ENCODE peak calls at places on chromosomes 3 and 15, in five cellular contexts. S, J, W, T and R are unnamed samples.

GRCh38 chr3:48404440-48405342 is 25.2 kb downstream of the PLXNB1 start:
- DNase-seq in T (no peak), W (no peak), J (no peak), S (peak; percentile 45), R (no peak)

GRCh38 chr15:74240002-74240568 is 4.0 kb downstream of the CCDC33 start:
- DNase-seq in W (no peak), T (peak; percentile 77), J (no peak), S (peak; percentile 71), R (peak; percentile 92)

GRCh38 chr3:190183121-190183520 is 62.4 kb upstream of the P3H2 start:
- DNase-seq in W (peak; percentile 43), S (no peak), T (peak; percentile 96), J (peak; percentile 93), R (peak; percentile 97)

GRCh38 chr3:182682263-182683229 is 110.8 kb upstream of the ATP11B start:
- DNase-seq in J (no peak), S (no peak), T (peak; percentile 21), W (peak; percentile 69), R (peak; percentile 44)

GRCh38 chr15:86394866-86395265 is 315.2 kb downstream of the AGBL1 start:
- DNase-seq in J (no peak), W (no peak), S (no peak), T (no peak), R (no peak)

GRCh38 chr15:34964277-34964676 is 5.3 kb downstream of the AQR start:
- DNase-seq in S (no peak), J (no peak), W (no peak), T (no peak), R (no peak)

GRCh38 chr3:29335438-29335837 is 54.6 kb downstream of the RBMS3 start:
- DNase-seq in J (peak; percentile 90), W (peak; percentile 6), S (peak; percentile 50), T (peak; percentile 99), R (peak; percentile 95)

GRCh38 chr3:28799084-28799483 is 450.5 kb upstream of the AZI2 start:
- DNase-seq in S (no peak), J (no peak), W (no peak), T (peak; percentile 28), R (peak; percentile 17)

GRCh38 chr15:68281008-68281407 is 3.5 kb downstream of the FEM1B start:
- DNase-seq in T (no peak), S (no peak), W (no peak), J (no peak), R (no peak)

GRCh38 chr15:101167791-101168462 is 83.9 kb downstream of the CHSY1 start:
- DNase-seq in T (peak; percentile 58), S (no peak), J (peak; percentile 34), W (no peak), R (peak; percentile 88)

GRCh38 chr15:83858820-83859505 is 205.0 kb downstream of the ADAMTSL3 start:
- DNase-seq in J (no peak), T (no peak), S (no peak), W (no peak), R (peak; percentile 60)

GRCh38 chr15:80489030-80489594 is 84.9 kb downstream of the ARNT2 start:
- DNase-seq in S (no peak), W (no peak), J (peak; percentile 97), T (peak; percentile 94), R (peak; percentile 37)
- H3K4me3 ChIP-seq in S (no peak overlapping the region), W (no peak overlapping the region), J (no peak overlapping the region), T (no peak overlapping the region), R (no peak overlapping the region)

GRCh38 chr3:52794612-52795099 is at the start of gene ITIH3:
- DNase-seq in J (no peak), T (no peak), S (no peak), W (no peak), R (no peak)

GRCh38 chr3:52792413-52792812 is 2.2 kb upstream of the ITIH3 start:
- DNase-seq in J (no peak), T (no peak), S (no peak), W (no peak), R (no peak)

GRCh38 chr3:52793702-52794611 is 639 bp upstream of the ITIH3 start:
- DNase-seq in J (no peak), W (no peak), T (no peak), S (no peak), R (no peak)

GRCh38 chr3:52791928-52792327 is 2.7 kb upstream of the ITIH3 start:
- DNase-seq in W (no peak), S (no peak), T (no peak), J (no peak), R (no peak)

GRCh38 chr3:52792961-52793695 is 1.5 kb upstream of the ITIH3 start:
- DNase-seq in W (no peak), J (no peak), T (peak; percentile 48), S (no peak), R (no peak)
- H3K4me3 ChIP-seq in W (no peak overlapping the region), J (no peak overlapping the region), T (no peak overlapping the region), S (no peak overlapping the region), R (no peak overlapping the region)

DNA sequence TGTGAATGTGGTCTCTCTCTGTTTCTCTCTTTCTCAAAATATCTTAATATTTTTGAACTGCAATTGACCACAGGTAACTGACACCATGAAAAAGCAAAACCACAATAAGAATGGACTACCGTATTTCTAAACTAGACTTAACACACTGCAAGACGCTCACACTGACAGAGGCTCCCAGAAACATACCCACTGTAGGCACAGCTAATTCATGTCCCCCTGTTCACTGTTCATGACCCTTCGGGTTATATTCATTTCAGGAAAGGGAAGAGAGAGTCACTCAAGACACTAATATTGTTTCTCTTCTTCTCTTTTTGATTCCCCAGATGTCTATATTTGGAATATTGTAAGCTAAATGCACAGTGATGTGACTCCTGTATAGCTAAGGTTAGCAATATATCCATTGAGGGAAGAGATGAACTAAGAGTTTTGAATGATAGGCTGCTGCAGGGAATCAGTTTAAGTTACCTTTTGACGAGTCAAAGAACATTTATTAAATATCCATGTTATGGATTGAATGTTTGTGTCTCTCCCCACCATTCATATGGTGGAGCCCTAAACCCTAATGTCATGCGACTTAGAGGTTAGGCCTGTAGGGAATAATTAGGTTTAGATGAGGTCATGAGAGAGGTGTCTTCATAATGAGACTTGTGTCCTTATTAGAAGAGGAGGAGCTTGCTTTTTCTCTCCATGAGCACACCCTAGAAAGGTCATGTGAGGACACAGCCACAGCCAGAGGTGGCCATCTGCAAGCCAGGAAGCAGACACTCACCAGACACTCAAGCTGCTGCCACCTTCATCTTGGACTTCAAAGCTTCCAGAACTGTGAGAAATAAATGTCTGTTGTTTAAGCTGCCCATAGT is 216.6 kb upstream of the GRM7 start:
- DNase-seq in T (no peak), W (no peak), J (no peak), S (no peak), R (no peak)
- H3K4me3 ChIP-seq in T (no peak overlapping the region), W (no peak overlapping the region), J (no peak overlapping the region), S (no peak overlapping the region), R (no peak overlapping the region)

GRCh38 chr3:16370872-16371740 is 106.1 kb downstream of the OXNAD1 start:
- DNase-seq in S (no peak), W (no peak), T (no peak), J (no peak), R (peak; percentile 25)
- H3K4me3 ChIP-seq in S (no peak overlapping the region), W (no peak overlapping the region), T (no peak overlapping the region), J (no peak overlapping the region), R (no peak overlapping the region)

DNA sequence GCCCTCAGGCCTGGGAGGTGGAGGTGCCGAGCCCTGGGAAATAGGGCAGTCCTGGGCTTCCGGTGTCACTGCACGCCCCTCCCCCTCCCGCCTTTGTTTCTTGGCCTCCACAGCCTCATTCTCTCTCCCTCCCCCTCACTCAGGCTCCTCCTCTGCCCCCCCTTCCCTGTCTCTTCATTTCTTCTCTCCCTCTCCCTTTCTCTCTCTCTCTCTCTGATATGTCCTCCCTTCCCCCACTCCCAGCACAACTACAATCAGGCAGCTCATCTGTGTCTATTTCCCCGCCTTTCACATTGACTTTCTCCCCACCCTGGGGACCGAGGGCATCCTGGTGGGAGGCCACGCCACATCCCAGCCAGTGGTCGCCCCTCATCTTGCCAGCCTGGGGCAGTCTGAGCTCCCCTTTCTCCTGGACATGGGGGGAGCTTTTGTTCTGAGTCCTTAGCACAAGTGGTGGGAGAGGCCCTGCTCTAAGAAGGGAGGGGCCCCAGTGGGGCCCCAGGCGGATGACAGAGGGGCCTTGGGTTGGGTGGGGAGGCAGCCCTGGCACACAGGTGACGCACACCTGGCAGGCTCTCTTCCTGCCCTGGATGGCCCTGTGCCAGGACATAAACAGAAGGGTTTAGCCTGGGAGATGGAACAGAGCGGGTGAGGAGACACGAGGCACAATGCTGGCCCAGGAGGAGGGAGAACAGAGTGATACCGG is 40.1 kb downstream of the IDH2 start:
- DNase-seq in J (no peak), W (peak; percentile 52), T (no peak), S (peak; percentile 77), R (peak; percentile 83)
- H3K4me3 ChIP-seq in J (no peak overlapping the region), W (no peak overlapping the region), T (no peak overlapping the region), S (no peak overlapping the region), R (no peak overlapping the region)

GRCh38 chr3:135267487-135267886 is 472.4 kb downstream of the EPHB1 start:
- DNase-seq in J (no peak), T (no peak), S (no peak), W (no peak), R (no peak)
- H3K4me3 ChIP-seq in J (no peak overlapping the region), T (no peak overlapping the region), S (no peak overlapping the region), W (no peak overlapping the region), R (no peak overlapping the region)

DNA sequence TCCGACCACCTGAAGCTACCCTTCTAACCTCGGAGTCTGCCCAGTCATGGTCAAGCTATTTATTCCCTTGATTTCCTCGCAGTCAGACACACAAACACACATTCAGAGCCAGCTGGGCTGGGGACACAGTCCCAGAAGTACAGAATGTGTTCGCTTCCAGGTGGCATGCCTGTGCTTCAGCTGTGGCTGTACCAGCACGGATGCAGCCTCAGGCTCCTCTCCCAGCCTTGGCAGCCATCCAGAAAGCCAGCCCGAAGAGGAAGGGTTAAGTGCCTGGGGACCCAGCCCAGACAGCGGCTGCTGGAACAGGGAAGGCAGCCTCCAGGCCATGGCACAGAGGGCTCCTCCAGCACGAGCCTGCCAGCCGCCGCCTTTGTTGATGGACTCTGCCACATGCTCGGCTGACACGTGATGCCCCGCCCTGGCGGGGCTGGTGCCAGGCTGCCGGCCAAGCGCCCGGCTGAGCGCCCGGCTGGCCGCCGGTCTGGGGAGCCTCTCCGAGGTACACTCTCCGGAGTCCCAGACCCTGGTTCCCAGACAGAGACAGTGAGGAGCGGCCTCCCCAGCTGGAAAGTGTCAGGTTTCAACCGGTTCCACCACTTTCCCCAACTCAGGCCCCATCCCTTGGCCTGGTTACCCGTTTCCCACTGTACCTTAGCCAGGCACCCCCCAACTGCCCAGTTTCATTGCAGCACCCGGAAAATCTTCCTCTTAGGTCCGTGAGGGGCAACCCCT is 5.4 kb downstream of the BMF start:
- DNase-seq in W (no peak), S (peak; percentile 95), J (peak; percentile 50), T (peak; percentile 88), R (peak; percentile 76)
- H3K4me3 ChIP-seq in W (no peak overlapping the region), S (no peak overlapping the region), J (no peak overlapping the region), T (peak overlapping the region; percentile 23), R (no peak overlapping the region)

DNA sequence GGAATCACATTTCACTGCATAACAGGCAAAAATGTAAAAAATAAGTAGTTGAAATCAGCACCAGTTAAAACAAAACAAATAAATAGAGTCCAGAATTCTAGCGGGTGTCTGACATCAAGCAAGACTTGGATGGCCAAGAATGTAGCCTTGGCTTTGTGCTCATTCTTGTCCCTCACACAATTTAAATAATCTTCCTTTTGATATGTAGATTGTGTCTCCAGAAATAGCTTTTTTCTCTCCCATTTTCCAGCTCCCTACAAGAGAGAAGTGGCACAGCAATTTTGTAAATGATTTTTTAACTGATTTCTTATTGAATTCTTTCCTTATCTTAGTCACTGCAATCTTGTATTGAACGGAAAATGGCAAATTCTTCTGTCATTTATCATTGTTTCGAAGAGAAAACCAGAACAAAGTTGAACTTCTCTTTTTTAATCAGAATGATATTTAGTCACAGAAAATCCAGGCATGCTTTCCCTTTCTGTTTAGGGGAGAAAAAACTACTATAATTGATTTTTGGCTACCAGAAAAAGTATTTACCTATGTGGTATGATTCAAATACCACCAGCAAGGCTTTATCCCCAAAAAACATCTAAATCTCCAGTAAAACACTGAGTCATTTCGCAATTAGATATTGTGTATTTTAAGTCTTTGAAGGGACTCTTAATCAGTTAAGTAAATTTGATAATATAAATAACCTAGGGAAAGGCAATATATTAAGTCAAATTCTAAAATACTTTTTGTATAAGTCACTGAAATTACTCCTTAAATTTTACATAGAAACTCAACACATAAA is 481.8 kb downstream of the GBE1 start:
- DNase-seq in S (no peak), J (no peak), W (no peak), T (no peak), R (no peak)
- H3K4me3 ChIP-seq in S (no peak overlapping the region), J (no peak overlapping the region), W (no peak overlapping the region), T (no peak overlapping the region), R (no peak overlapping the region)